ENCODE peak calls at places on chromosome 17, in five cellular contexts. One of them, this sample, is unnamed.

GRCh38 chr17:66165537-66166123 is 26.3 kb downstream of the CEP112 start:
- DNase-seq in IMR-90: peak
- DNase-seq in K562: peak
- DNase-seq in HepG2: peak
- DNase-seq in GM12878: peak
- DNase-seq in this sample: peak

GRCh38 chr17:73455050-73455687 is 143.4 kb upstream of the CDC42EP4 start:
- DNase-seq in IMR-90: no peak
- DNase-seq in K562: no peak
- DNase-seq in HepG2: no peak
- DNase-seq in GM12878: no peak
- DNase-seq in this sample: no peak

GRCh38 chr17:16406742-16407674 is 8.4 kb upstream of the TRPV2 start:
- DNase-seq in IMR-90: no peak
- DNase-seq in K562: no peak
- DNase-seq in HepG2: no peak
- DNase-seq in GM12878: peak
- DNase-seq in this sample: peak

GRCh38 chr17:64662774-64663367 is 764 bp upstream of the SMURF2 start:
- DNase-seq in IMR-90: no peak
- DNase-seq in K562: no peak
- DNase-seq in HepG2: no peak
- DNase-seq in GM12878: no peak
- DNase-seq in this sample: no peak

GRCh38 chr17:59643159-59643857 is 23.6 kb downstream of the CLTC start:
- DNase-seq in IMR-90: peak
- DNase-seq in K562: no peak
- DNase-seq in HepG2: no peak
- DNase-seq in GM12878: no peak
- DNase-seq in this sample: no peak

GRCh38 chr17:69141802-69142472 is at the start of gene ABCA6:
- DNase-seq in IMR-90: no peak
- DNase-seq in K562: peak
- DNase-seq in HepG2: no peak
- DNase-seq in GM12878: no peak
- DNase-seq in this sample: no peak

GRCh38 chr17:31915456-31916100 is 14.1 kb upstream of the UTP6 start:
- DNase-seq in IMR-90: peak
- DNase-seq in K562: no peak
- DNase-seq in HepG2: no peak
- DNase-seq in GM12878: no peak
- DNase-seq in this sample: no peak

GRCh38 chr17:16934836-16935235 is 37.1 kb downstream of the TNFRSF13B start:
- DNase-seq in IMR-90: no peak
- DNase-seq in K562: no peak
- DNase-seq in HepG2: no peak
- DNase-seq in GM12878: no peak
- DNase-seq in this sample: no peak

GRCh38 chr17:40963838-40964237 is 2.9 kb downstream of the KRT39 start:
- DNase-seq in IMR-90: no peak
- DNase-seq in K562: peak
- DNase-seq in HepG2: no peak
- DNase-seq in GM12878: no peak
- DNase-seq in this sample: peak

GRCh38 chr17:16001498-16001897 is 1.9 kb downstream of the TTC19 start:
- DNase-seq in IMR-90: no peak
- DNase-seq in K562: no peak
- DNase-seq in HepG2: no peak
- DNase-seq in GM12878: no peak
- DNase-seq in this sample: peak

GRCh38 chr17:3049705-3050295 is 13.6 kb downstream of the OR1D5 start:
- DNase-seq in IMR-90: no peak
- DNase-seq in K562: no peak
- DNase-seq in HepG2: no peak
- DNase-seq in GM12878: no peak
- DNase-seq in this sample: no peak

GRCh38 chr17:40491486-40491885 is 9.9 kb downstream of the TNS4 start:
- DNase-seq in IMR-90: no peak
- DNase-seq in K562: no peak
- DNase-seq in HepG2: no peak
- DNase-seq in GM12878: no peak
- DNase-seq in this sample: no peak

GRCh38 chr17:1391577-1391976 is 8.4 kb downstream of the YWHAE start:
- DNase-seq in IMR-90: no peak
- DNase-seq in K562: no peak
- DNase-seq in HepG2: no peak
- DNase-seq in GM12878: no peak
- DNase-seq in this sample: no peak

GRCh38 chr17:38705523-38705802 is 390 bp downstream of the MLLT6 start:
- DNase-seq in IMR-90: no peak
- DNase-seq in K562: no peak
- DNase-seq in HepG2: no peak
- DNase-seq in GM12878: no peak
- DNase-seq in this sample: no peak

GRCh38 chr17:9199474-9200196 is 178.3 kb downstream of the NTN1 start:
- DNase-seq in IMR-90: no peak
- DNase-seq in K562: no peak
- DNase-seq in HepG2: no peak
- DNase-seq in GM12878: no peak
- DNase-seq in this sample: no peak

GRCh38 chr17:80034977-80035686 is 540 bp downstream of the TBC1D16 start:
- DNase-seq in IMR-90: peak
- DNase-seq in K562: no peak
- DNase-seq in HepG2: no peak
- DNase-seq in GM12878: no peak
- DNase-seq in this sample: no peak

GRCh38 chr17:48244814-48245213 is 137.2 kb downstream of the SNX11 start:
- DNase-seq in IMR-90: no peak
- DNase-seq in K562: peak
- DNase-seq in HepG2: no peak
- DNase-seq in GM12878: no peak
- DNase-seq in this sample: peak

GRCh38 chr17:50154604-50155003 is 4.1 kb upstream of the PPP1R9B start:
- DNase-seq in IMR-90: no peak
- DNase-seq in K562: peak
- DNase-seq in HepG2: no peak
- DNase-seq in GM12878: no peak
- DNase-seq in this sample: no peak

DNA sequence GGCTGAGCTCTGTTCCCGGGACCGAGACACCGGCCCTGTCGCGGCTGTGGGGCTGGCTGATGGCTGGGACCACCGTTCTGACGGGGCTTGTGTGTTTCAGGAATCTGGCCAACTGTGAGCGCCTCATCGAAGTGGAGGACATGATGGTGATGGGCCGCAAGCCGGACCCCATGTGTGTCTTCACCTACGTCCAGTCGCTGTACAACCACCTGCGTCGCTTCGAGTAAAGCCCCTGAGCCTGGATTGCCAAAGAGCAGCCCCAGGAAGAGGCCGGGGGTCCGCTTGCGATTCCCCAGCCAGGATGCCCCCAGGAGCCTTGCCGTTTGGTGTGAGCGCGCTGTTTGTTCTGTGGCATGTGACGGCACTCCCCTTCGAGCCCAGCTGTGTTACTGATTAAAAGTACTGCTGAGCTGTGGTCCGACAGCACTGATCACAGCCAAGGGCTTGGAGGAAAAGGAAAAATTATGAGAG is 23.0 kb downstream of the SMTNL2 start:
- DNase-seq in IMR-90: no peak
- DNase-seq in K562: no peak
- DNase-seq in HepG2: no peak
- DNase-seq in GM12878: no peak
- DNase-seq in this sample: no peak
- H3K27ac ChIP-seq in IMR-90: peak
- H3K27ac ChIP-seq in K562: no peak
- H3K27ac ChIP-seq in HepG2: no peak
- H3K27ac ChIP-seq in GM12878: no peak
- H3K27ac ChIP-seq in this sample: no peak

GRCh38 chr17:77312786-77313599 is 172.2 kb downstream of the SEC14L1 start:
- DNase-seq in IMR-90: peak
- DNase-seq in K562: no peak
- DNase-seq in HepG2: peak
- DNase-seq in GM12878: no peak
- DNase-seq in this sample: no peak
- TF ChIP-seq BHLHE40 in IMR-90: no peak
- TF ChIP-seq BHLHE40 in K562: no peak
- TF ChIP-seq BHLHE40 in HepG2: no peak
- TF ChIP-seq BHLHE40 in GM12878: no peak
- TF ChIP-seq BHLHE40 in this sample: no peak

GRCh38 chr17:83194761-83195329 is 115.4 kb downstream of the METRNL start:
- DNase-seq in IMR-90: no peak
- DNase-seq in K562: no peak
- DNase-seq in HepG2: no peak
- DNase-seq in GM12878: no peak
- DNase-seq in this sample: no peak
- H3K27ac ChIP-seq in IMR-90: no peak
- H3K27ac ChIP-seq in K562: no peak
- H3K27ac ChIP-seq in HepG2: no peak
- H3K27ac ChIP-seq in GM12878: no peak
- H3K27ac ChIP-seq in this sample: no peak

GRCh38 chr17:72187544-72187943 is 66.7 kb downstream of the SOX9 start:
- DNase-seq in IMR-90: peak
- DNase-seq in K562: no peak
- DNase-seq in HepG2: no peak
- DNase-seq in GM12878: no peak
- DNase-seq in this sample: no peak
- TF ChIP-seq BHLHE40 in IMR-90: no peak
- TF ChIP-seq BHLHE40 in K562: no peak
- TF ChIP-seq BHLHE40 in HepG2: no peak
- TF ChIP-seq BHLHE40 in GM12878: no peak
- TF ChIP-seq BHLHE40 in this sample: no peak

This sample was measured in A549.